ENCODE peak calls at places on chromosomes 7 and 10, in five cellular contexts. P is AG04450, T is K562, W is RWPE1, V is body of pancreas. O is an unnamed sample.

GRCh38 chr7:11548532-11548931 is 283.5 kb downstream of the THSD7A start:
- DNase-seq in T (no peak), W (no peak), P (no peak), V (no peak), O (no peak)

GRCh38 chr10:45239642-45240041 is 75.8 kb downstream of the OR13A1 start:
- DNase-seq in T (no peak), P (no peak), W (no peak), V (no peak), O (no peak)

GRCh38 chr10:122468923-122469781 is 7.8 kb downstream of the HTRA1 start:
- DNase-seq in V (peak), T (no peak), P (peak), W (peak), O (peak)

GRCh38 chr10:78925800-78926319 is 142.9 kb upstream of the ZMIZ1 start:
- DNase-seq in W (peak), V (no peak), P (peak), T (peak), O (peak)

GRCh38 chr7:149771696-149772235 is 1.6 kb downstream of the ZNF467 start:
- DNase-seq in P (peak), T (peak), V (peak), W (peak), O (peak)

GRCh38 chr10:32958085-32958991 is at the start of gene ITGB1:
- DNase-seq in T (peak), W (peak), P (peak), V (peak), O (peak)

GRCh38 chr7:54831644-54832095 is 72.7 kb upstream of the SEC61G start:
- DNase-seq in P (no peak), T (no peak), V (no peak), W (peak), O (peak)

GRCh38 chr7:41238851-41239331 is 464.0 kb downstream of the INHBA start:
- DNase-seq in W (peak), V (no peak), T (no peak), P (no peak), O (no peak)

GRCh38 chr7:37117261-37117660 is 331.4 kb downstream of the ELMO1 start:
- DNase-seq in W (no peak), T (no peak), P (no peak), V (no peak), O (no peak)

GRCh38 chr10:125121003-125121402 is 39.4 kb downstream of the CTBP2 start:
- DNase-seq in V (peak), W (peak), T (no peak), P (no peak), O (peak)

GRCh38 chr7:43076606-43077005 is 35.8 kb upstream of the HECW1 start:
- DNase-seq in P (no peak), V (no peak), T (no peak), W (no peak), O (no peak)

GRCh38 chr10:11504566-11505285 is 106.7 kb downstream of the USP6NL start:
- DNase-seq in V (no peak), W (no peak), T (no peak), P (no peak), O (no peak)

GRCh38 chr10:26214538-26215461 is 1.8 kb upstream of the GAD2 start:
- DNase-seq in P (no peak), T (no peak), W (no peak), V (no peak), O (no peak)

GRCh38 chr7:22827563-22827962 is 4.9 kb upstream of the TOMM7 start:
- DNase-seq in P (no peak), V (no peak), T (no peak), W (no peak), O (no peak)

GRCh38 chr7:46146454-46147255 is 225.6 kb upstream of the IGFBP3 start:
- DNase-seq in T (no peak), V (no peak), P (no peak), W (no peak), O (no peak)

GRCh38 chr10:36531621-36532020 is 593.8 kb upstream of the ANKRD30A start:
- DNase-seq in V (no peak), T (no peak), W (peak), P (no peak), O (no peak)

GRCh38 chr10:71433983-71434744 is 37.4 kb downstream of the CDH23 start:
- DNase-seq in T (no peak), P (no peak), V (no peak), W (no peak), O (no peak)

GRCh38 chr7:94145602-94146001 is 141.4 kb upstream of the BET1 start:
- DNase-seq in V (no peak), W (no peak), P (no peak), T (no peak), O (no peak)

GRCh38 chr7:7157177-7157886 is 25.0 kb upstream of the C1GALT1 start:
- DNase-seq in P (peak), W (no peak), T (no peak), V (no peak), O (no peak)

GRCh38 chr10:19874791-19875190 is 58.6 kb downstream of the PLXDC2 start:
- DNase-seq in T (no peak), P (no peak), V (no peak), W (peak), O (no peak)
- H3K27ac ChIP-seq in T (no peak), P (no peak), V (no peak), W (no peak), O (no peak)

GRCh38 chr7:47621985-47622561 is 40.2 kb upstream of the TNS3 start:
- DNase-seq in V (no peak), P (no peak), W (no peak), T (no peak), O (no peak)

GRCh38 chr7:47622586-47622945 is 40.7 kb upstream of the TNS3 start:
- DNase-seq in W (no peak), T (no peak), V (no peak), P (no peak), O (no peak)

GRCh38 chr7:47621347-47621746 is 39.4 kb upstream of the TNS3 start:
- DNase-seq in T (no peak), V (no peak), W (no peak), P (no peak), O (no peak)

GRCh38 chr7:47624660-47625059 is 42.7 kb upstream of the TNS3 start:
- DNase-seq in T (no peak), V (no peak), W (no peak), P (no peak), O (no peak)

GRCh38 chr7:47622946-47623640 is 41.2 kb upstream of the TNS3 start:
- DNase-seq in W (no peak), T (no peak), P (peak), V (peak), O (no peak)
- H3K27ac ChIP-seq in W (no peak), T (no peak), P (peak), V (peak), O (no peak)

GRCh38 chr10:13732485-13732884 is 145.7 kb downstream of the PRPF18 start:
- DNase-seq in T (no peak), V (no peak), P (no peak), W (no peak), O (no peak)

GRCh38 chr10:13739178-13739577 is 152.4 kb downstream of the PRPF18 start:
- DNase-seq in W (no peak), T (no peak), V (no peak), P (no peak), O (no peak)

GRCh38 chr10:13729959-13730358 is 143.2 kb downstream of the PRPF18 start:
- DNase-seq in T (no peak), P (no peak), V (no peak), W (no peak), O (no peak)

GRCh38 chr10:13731799-13732198 is 145.0 kb downstream of the PRPF18 start:
- DNase-seq in T (no peak), P (no peak), V (no peak), W (no peak), O (no peak)

GRCh38 chr10:13734151-13734550 is 147.4 kb downstream of the PRPF18 start:
- DNase-seq in T (no peak), V (no peak), P (no peak), W (no peak), O (no peak)
- H3K27ac ChIP-seq in T (no peak), V (no peak), P (no peak), W (no peak), O (no peak)

GRCh38 chr7:130124711-130125110 is 54.4 kb downstream of the KLHDC10 start:
- DNase-seq in W (no peak), V (no peak), P (no peak), T (no peak), O (no peak)

GRCh38 chr7:130129099-130129498 is 58.8 kb downstream of the KLHDC10 start:
- DNase-seq in T (no peak), W (no peak), V (no peak), P (no peak), O (no peak)

GRCh38 chr7:130131191-130131834 is 61.0 kb downstream of the KLHDC10 start:
- DNase-seq in T (no peak), V (no peak), P (no peak), W (no peak), O (no peak)

GRCh38 chr7:130131964-130132875 is 61.9 kb downstream of the KLHDC10 start:
- DNase-seq in V (no peak), W (no peak), T (peak), P (no peak), O (no peak)

DNA sequence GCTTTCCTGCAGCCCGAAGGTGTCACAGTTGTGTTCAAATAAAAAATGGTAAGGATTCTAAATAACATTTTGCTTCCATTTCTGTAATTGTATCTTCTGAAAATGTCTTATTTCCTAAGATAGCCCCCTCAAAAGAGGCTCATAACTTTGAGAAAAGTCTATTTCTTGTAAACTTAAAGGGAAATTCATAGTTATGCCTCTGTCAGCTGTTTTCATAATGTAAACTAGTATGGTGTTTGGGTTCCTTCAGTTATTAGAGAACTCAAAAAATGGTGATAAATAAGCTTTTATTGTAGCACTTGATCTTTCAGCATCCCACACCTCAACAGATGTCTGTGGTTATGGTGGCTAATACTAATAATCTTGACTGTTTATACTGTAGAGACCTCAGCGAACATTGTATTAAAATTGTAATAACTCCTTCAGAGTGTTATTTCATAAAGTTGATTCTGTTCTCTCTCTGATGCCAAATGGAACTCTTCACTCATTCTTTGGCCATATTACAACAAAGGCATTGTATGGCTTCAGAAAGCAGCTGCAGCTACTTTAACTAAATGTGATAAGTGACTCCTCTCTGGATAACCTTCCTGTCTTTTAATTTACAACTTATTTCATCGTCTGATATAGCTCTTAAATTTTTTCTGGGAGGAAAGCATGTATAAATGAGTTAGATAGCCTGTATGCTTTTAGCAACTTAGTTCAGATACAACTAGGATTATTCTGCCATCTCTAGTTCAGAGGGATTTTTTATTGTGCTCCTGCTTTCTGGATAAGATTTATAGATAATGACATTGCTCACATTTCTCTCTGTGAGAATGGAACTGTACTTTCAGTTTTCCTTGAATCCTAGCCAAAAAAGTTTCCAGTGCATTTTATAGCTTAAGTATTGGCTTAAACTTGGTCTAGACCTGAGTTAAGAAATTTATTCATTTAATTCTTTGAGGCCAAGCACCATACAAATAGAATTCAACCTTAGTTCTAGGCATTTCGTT is 57.4 kb downstream of the KLHDC10 start:
- DNase-seq in V (no peak), P (no peak), W (no peak), T (no peak), O (no peak)
- H3K27ac ChIP-seq in V (peak), P (no peak), W (no peak), T (peak), O (no peak)

GRCh38 chr7:151014950-151015349 is 9.3 kb downstream of the ATG9B start:
- DNase-seq in W (peak), T (no peak), P (no peak), V (no peak), O (no peak)
- H3K27ac ChIP-seq in W (peak), T (no peak), P (no peak), V (no peak), O (no peak)

GRCh38 chr10:5976689-5977470 is 463 bp downstream of the IL15RA start:
- DNase-seq in V (peak), T (peak), P (no peak), W (peak), O (no peak)
- H3K27ac ChIP-seq in V (peak), T (peak), P (no peak), W (peak), O (no peak)

DNA sequence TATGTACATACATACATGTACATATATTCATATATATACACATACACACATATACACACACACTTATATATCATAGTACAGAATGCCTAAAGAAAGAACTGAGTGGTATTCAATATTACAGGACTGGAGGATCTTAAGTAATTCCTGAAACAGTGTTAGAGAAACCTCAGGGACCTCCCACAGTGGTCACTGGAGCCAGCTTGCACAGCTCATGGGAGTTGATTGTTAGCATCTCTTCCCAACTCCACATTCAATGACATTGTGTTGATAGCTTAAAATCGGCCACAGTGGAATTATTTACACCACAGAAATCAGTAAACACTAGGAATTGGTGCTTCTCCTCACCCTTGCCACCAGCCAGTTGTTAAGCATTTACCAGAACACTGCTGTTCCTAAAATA is 6.1 kb downstream of the LRRC17 start:
- DNase-seq in T (no peak), P (no peak), W (no peak), V (no peak), O (no peak)
- H3K27ac ChIP-seq in T (no peak), P (no peak), W (no peak), V (no peak), O (no peak)

O was measured in epithelial cell of prostate.